ENCODE peak calls at places on chromosomes 1 and 21, in eight cellular contexts. I is colonic mucosa, O is left ventricle myocardium inferior, A is fibroblast of lung, E is Panc1, H is BE2C, Y is H9, W is astrocyte. V is an unnamed sample.
A peak's percentile ranks its signal among the peaks of the same experiment; 100 is the strongest.

GRCh38 chr1:228090613-228091081 is 8.1 kb downstream of the ARF1 start:
- DNase-seq in W (no peak), I (no peak), E (no peak), A (peak; percentile 30), O (no peak), H (no peak), Y (no peak), V (no peak)

GRCh38 chr1:77605246-77606026 is 77.0 kb downstream of the ZZZ3 start:
- DNase-seq in W (peak; percentile 77), E (no peak), A (peak; percentile 92), H (peak; percentile 10), O (peak; percentile 62), Y (no peak), I (peak; percentile 41), V (no peak)

GRCh38 chr1:201310986-201311355 is 27.7 kb downstream of the PKP1 start:
- DNase-seq in O (no peak), W (peak; percentile 35), A (peak; percentile 42), E (no peak), Y (no peak), H (no peak), I (peak; percentile 39), V (no peak)

GRCh38 chr21:26806734-26807372 is 38.4 kb downstream of the ADAMTS1 start:
- DNase-seq in Y (no peak), O (no peak), A (peak; percentile 49), H (no peak), I (no peak), W (peak; percentile 28), E (no peak), V (no peak)

GRCh38 chr1:9455487-9456237 is 83.6 kb upstream of the SLC25A33 start:
- DNase-seq in H (peak; percentile 60), E (no peak), I (peak; percentile 77), A (peak; percentile 68), W (peak; percentile 41), Y (peak; percentile 92), O (peak; percentile 65), V (peak; percentile 42)

GRCh38 chr1:114154963-114155322 is 1.3 kb upstream of the SYT6 start:
- DNase-seq in H (peak; percentile 19), W (peak; percentile 12), O (no peak), A (no peak), Y (peak; percentile 75), I (no peak), E (no peak), V (no peak)

GRCh38 chr1:41242645-41243171 is 602 bp upstream of the SCMH1 start:
- DNase-seq in I (peak; percentile 22), O (no peak), Y (no peak), H (no peak), E (no peak), W (no peak), A (no peak), V (no peak)

GRCh38 chr1:113928129-113928949 is 785 bp upstream of the HIPK1 start:
- DNase-seq in O (no peak), E (no peak), W (peak; percentile 44), A (no peak), I (no peak), Y (no peak), H (no peak), V (no peak)

GRCh38 chr1:167401260-167401873 is 117.0 kb downstream of the CD247 start:
- DNase-seq in W (peak; percentile 23), I (peak; percentile 61), E (peak; percentile 15), A (peak; percentile 61), O (no peak), H (peak; percentile 55), Y (peak; percentile 69), V (peak; percentile 53)

GRCh38 chr1:235923466-235924008 is 56.8 kb upstream of the LYST start:
- DNase-seq in H (no peak), I (peak; percentile 84), O (no peak), A (peak; percentile 55), Y (no peak), W (peak; percentile 34), E (no peak), V (peak; percentile 45)

GRCh38 chr1:913491-914252 is 10.1 kb upstream of the SAMD11 start:
- DNase-seq in W (no peak), A (no peak), O (no peak), Y (no peak), H (no peak), E (no peak), I (no peak), V (no peak)

GRCh38 chr21:32325706-32326105 is 27.1 kb downstream of the MRAP start:
- DNase-seq in E (no peak), H (no peak), O (no peak), A (no peak), W (no peak), I (no peak), Y (no peak), V (no peak)

GRCh38 chr1:107081102-107081501 is 24.6 kb downstream of the PRMT6 start:
- DNase-seq in H (no peak), I (no peak), A (no peak), O (no peak), Y (no peak), E (no peak), W (no peak), V (no peak)

GRCh38 chr21:37338671-37339526 is 27.7 kb upstream of the DYRK1A start:
- DNase-seq in I (peak; percentile 23), W (peak; percentile 89), O (peak; percentile 42), H (peak; percentile 81), A (peak; percentile 92), E (peak; percentile 84), Y (no peak), V (no peak)

GRCh38 chr21:41726630-41726969 is 40.3 kb downstream of the RIPK4 start:
- DNase-seq in Y (no peak), I (no peak), E (no peak), H (no peak), O (no peak), A (no peak), W (no peak), V (no peak)

GRCh38 chr1:200905411-200906052 is 10.8 kb downstream of the INAVA start:
- DNase-seq in E (no peak), H (no peak), O (no peak), A (no peak), I (no peak), Y (no peak), W (peak; percentile 36), V (peak; percentile 23)

GRCh38 chr1:86705633-86705985 is 1.2 kb downstream of the SH3GLB1 start:
- DNase-seq in W (no peak), O (no peak), A (peak; percentile 29), I (no peak), Y (no peak), E (no peak), H (no peak), V (no peak)

DNA sequence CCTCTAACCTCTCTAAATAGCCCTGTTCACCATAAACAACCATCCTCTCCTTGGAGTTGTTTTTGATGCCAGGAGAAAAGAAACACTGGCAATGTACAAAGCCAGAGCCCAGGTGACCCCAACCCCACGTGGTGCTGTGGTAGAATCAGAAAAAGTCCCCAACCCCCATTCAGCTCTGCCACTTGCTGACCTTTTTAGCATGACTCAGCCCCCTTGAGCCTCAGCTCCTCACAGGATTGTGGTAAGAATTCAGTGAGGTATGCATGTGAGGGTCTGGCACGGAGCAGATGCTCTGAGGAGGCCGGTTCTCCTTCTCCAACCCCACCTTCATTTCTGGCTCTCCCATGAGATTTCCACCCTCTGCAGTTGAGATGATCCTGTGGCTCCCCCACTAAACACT is 11.1 kb upstream of the CHI3L1 start:
- DNase-seq in I (no peak), O (no peak), H (no peak), Y (no peak), A (peak; percentile 66), W (peak; percentile 92), E (no peak), V (no peak)
- H3K4me1 ChIP-seq in I (no peaks in the 10 kb centered on the region), O (peaks cover 25% of the 10 kb centered on the region), H (no peaks in the 10 kb centered on the region), Y (no peaks in the 10 kb centered on the region), A (peaks cover 30% of the 10 kb centered on the region), W (peaks cover 29% of the 10 kb centered on the region), E (no peaks in the 10 kb centered on the region), V (no peaks in the 10 kb centered on the region)

DNA sequence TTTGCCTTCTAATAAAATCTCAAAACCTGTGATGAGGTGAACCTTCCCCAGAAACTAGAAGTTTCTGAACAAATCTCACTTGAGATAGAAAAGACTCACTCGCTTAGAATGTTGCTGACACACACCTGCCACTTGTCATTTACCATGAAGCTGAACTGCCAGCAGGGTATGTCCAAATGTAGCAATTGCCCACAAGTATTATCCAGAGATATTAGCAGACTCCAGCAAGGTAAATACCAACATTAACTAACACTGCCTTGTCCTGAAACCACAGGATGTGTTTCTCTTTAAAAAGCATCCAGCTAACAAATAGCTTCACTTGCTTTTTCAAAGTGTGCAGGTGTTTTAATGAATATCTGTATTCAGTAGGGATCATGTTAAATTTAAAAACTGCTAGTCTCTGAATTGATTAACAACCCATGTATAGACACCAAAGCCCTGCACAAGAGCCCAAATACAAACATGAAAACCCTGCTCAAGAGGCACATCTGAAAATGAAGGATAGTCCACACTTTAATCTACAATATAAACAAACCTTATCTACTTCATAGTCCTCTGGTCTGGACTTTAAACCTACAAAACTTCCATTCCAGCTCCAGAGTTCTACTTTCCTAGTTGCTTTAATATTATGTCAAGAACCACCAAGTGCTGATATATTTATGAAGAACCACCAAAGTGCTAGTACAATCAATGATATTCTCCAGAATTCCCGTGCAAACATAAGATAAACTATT is 19.3 kb downstream of the KRTAP8-1 start:
- DNase-seq in H (no peak), A (no peak), O (no peak), Y (no peak), I (no peak), W (no peak), E (no peak), V (no peak)
- H3K9me3 ChIP-seq in H (no peaks in the 10 kb centered on the region), A (no peaks in the 10 kb centered on the region), O (no peaks in the 10 kb centered on the region), Y (no peaks in the 10 kb centered on the region), I (no peaks in the 10 kb centered on the region), W (no peaks in the 10 kb centered on the region), E (no peaks in the 10 kb centered on the region), V (no peaks in the 10 kb centered on the region)

DNA sequence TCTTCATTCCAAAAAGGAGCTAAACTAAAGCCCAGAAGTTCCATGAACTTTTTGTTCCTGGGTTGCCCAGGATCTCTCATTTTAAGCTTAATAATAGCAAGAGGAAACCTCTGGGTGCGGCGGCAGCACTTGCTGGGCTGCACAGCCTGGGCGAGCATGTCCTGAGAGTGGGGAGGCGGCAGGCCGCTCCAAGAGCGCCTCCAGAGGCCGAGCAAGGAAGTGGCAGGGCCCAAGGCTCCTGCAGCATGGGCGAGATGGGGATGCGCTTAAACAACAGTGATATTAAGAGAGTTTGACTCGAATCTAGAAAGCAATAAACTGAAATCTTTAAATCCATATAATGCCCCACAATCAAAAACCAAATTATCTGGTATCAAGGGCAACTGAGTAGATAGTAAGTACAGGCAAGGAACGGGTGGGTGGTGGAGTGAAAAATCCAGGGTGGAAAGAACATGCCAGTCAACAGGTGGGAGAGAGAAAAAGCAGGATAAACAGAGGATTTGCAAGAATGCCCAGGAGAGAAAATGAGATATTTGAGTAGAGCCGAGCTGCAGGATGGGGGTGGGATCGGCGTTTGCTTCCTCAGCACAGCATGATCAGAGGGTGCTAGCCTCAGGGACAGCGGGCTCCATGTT is 14.1 kb upstream of the TNR start:
- DNase-seq in W (no peak), H (peak; percentile 60), I (peak; percentile 29), E (peak; percentile 24), O (no peak), A (no peak), Y (peak; percentile 85), V (no peak)
- TF ChIP-seq CTCF in W (peak; percentile 33), H (peak; percentile 90), I (peak; percentile 56), E (peak; percentile 89), O (peak; percentile 77), A (peak; percentile 43), Y (peak; percentile 98), V (peak; percentile 25)

DNA sequence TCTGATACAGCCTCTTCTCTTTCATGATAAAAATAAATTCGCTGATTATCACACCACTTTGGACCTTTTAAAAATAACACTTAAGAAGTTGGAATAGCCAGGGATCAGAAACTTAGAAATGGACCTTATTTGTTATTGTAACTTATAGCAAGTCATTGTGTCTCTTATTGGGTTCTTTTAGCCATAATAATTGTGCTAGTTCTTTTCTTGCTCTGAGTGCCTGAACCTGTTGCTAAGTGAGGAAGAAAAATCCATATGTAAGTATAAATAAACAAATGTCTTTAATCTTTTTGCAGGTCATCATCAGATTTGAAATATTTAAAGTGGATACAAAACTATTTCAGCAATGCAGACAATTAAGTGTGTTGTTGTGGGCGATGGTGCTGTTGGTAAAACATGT is 25.6 kb downstream of the CDC42 start:
- DNase-seq in A (no peak), O (no peak), E (no peak), Y (no peak), W (no peak), I (no peak), H (no peak), V (no peak)
- H3K4me1 ChIP-seq in A (peaks cover 2% of the 10 kb centered on the region), O (peaks cover 95% of the 10 kb centered on the region), E (peaks cover 18% of the 10 kb centered on the region), Y (peaks cover 2% of the 10 kb centered on the region), W (peaks cover 5% of the 10 kb centered on the region), I (peaks cover 20% of the 10 kb centered on the region), H (no peaks in the 10 kb centered on the region), V (peaks cover 82% of the 10 kb centered on the region)